ENCODE peak calls at places on chromosomes 6 and 20, in eight cellular contexts. H is fibroblast of villous mesenchyme, A is AG09319, S is astrocyte of the cerebellum, E is cardiac muscle cell, R is choroid plexus epithelial cell, G is esophagus squamous epithelium, W is A549. C is an unnamed sample.

GRCh38 chr6:137808836-137809315 is 58.2 kb upstream of the TNFAIP3 start:
- DNase-seq in H (no peak), A (no peak), S (no peak), E (no peak), R (no peak), G (no peak), W (no peak), C (no peak)

GRCh38 chr20:52864895-52865590 is 107.1 kb upstream of the TSHZ2 start:
- DNase-seq in H (no peak), A (no peak), S (no peak), E (no peak), R (no peak), G (no peak), W (no peak), C (no peak)

GRCh38 chr6:3773696-3774298 is 22.3 kb upstream of the PXDC1 start:
- DNase-seq in H (peak; percentile 41), A (peak; percentile 77), S (no peak), E (peak; percentile 75), R (peak; percentile 70), G (no peak), W (no peak), C (no peak)

GRCh38 chr6:28353981-28354676 is 4.4 kb downstream of the ZKSCAN3 start:
- DNase-seq in H (peak; percentile 20), A (no peak), S (no peak), E (peak; percentile 81), R (peak; percentile 23), G (no peak), W (peak; percentile 60), C (no peak)

GRCh38 chr20:17611540-17612286 is 41.8 kb downstream of the DSTN start:
- DNase-seq in H (peak; percentile 21), A (no peak), S (no peak), E (peak; percentile 40), R (peak; percentile 50), G (no peak), W (no peak), C (no peak)

GRCh38 chr20:36093025-36093803 is 61.3 kb upstream of the EPB41L1 start:
- DNase-seq in H (no peak), A (no peak), S (no peak), E (peak; percentile 59), R (peak; percentile 43), G (peak; percentile 22), W (peak; percentile 82), C (no peak)

GRCh38 chr6:157059781-157060180 is 263.5 kb downstream of the TMEM242 start:
- DNase-seq in H (no peak), A (no peak), S (no peak), E (peak; percentile 44), R (no peak), G (no peak), W (no peak), C (no peak)

GRCh38 chr20:43987531-43987930 is 72.9 kb downstream of the TOX2 start:
- DNase-seq in H (no peak), A (no peak), S (peak; percentile 12), E (no peak), R (no peak), G (no peak), W (no peak), C (no peak)

GRCh38 chr6:134938896-134939295 is 11.0 kb downstream of the ALDH8A1 start:
- DNase-seq in H (no peak), A (no peak), S (no peak), E (no peak), R (no peak), G (no peak), W (no peak), C (no peak)

GRCh38 chr6:155380666-155381332 is 66.5 kb upstream of the TFB1M start:
- DNase-seq in H (no peak), A (no peak), S (no peak), E (no peak), R (no peak), G (no peak), W (no peak), C (no peak)

GRCh38 chr6:44735631-44735963 is 348.1 kb downstream of the CDC5L start:
- DNase-seq in H (peak; percentile 37), A (no peak), S (peak; percentile 13), E (peak; percentile 44), R (peak; percentile 63), G (no peak), W (no peak), C (no peak)

GRCh38 chr6:54846243-54846856 is at the start of gene FAM83B:
- DNase-seq in H (no peak), A (no peak), S (no peak), E (peak; percentile 7), R (no peak), G (no peak), W (no peak), C (no peak)

GRCh38 chr6:148342146-148343027 is at the start of gene SASH1:
- DNase-seq in H (peak; percentile 86), A (no peak), S (peak; percentile 55), E (peak; percentile 82), R (peak; percentile 88), G (no peak), W (peak; percentile 72), C (no peak)

GRCh38 chr6:42342011-42342553 is 109.6 kb downstream of the TRERF1 start:
- DNase-seq in H (no peak), A (no peak), S (no peak), E (no peak), R (no peak), G (no peak), W (no peak), C (no peak)

GRCh38 chr20:51346686-51347485 is 195.6 kb downstream of the NFATC2 start:
- DNase-seq in H (peak; percentile 32), A (no peak), S (no peak), E (no peak), R (peak; percentile 40), G (no peak), W (peak; percentile 83), C (no peak)

GRCh38 chr6:75600694-75601265 is 900 bp upstream of the SENP6 start:
- DNase-seq in H (no peak), A (no peak), S (no peak), E (no peak), R (no peak), G (no peak), W (no peak), C (no peak)

GRCh38 chr6:2782356-2782708 is 17.1 kb downstream of the WRNIP1 start:
- DNase-seq in H (no peak), A (no peak), S (no peak), E (no peak), R (no peak), G (no peak), W (no peak), C (no peak)

GRCh38 chr20:23536601-23537000 is 31.7 kb downstream of the CST9L start:
- DNase-seq in H (no peak), A (no peak), S (no peak), E (no peak), R (no peak), G (no peak), W (no peak), C (no peak)
- TF ChIP-seq CTCF in H (no peak), A (no peak), S (no peak), E (no peak), R (no peak), G (no peak), W (no peak), C (no peak)

DNA sequence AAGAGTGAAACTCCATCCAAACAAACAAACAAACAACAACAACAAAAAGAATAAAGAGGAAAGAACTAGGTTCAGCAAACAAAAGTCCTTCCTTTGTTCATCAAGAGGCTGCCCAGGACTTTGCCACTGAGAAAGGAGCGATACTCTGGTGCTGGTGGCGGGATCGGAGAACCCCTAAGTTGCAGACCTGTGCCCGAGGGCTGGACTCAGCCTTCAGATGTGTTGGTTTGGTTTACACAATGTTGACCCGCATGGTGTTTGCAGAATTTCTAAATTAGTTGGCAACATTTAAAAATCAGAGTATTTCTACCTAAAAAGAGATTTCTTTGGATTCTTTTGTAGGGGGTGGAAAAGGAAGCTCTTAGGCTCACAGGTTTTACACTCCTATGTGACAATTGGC is 42.5 kb downstream of the TRAM2 start:
- DNase-seq in H (no peak), A (no peak), S (no peak), E (no peak), R (no peak), G (no peak), W (no peak), C (no peak)
- TF ChIP-seq CTCF in H (no peak), A (no peak), S (no peak), E (no peak), R (no peak), G (no peak), W (no peak), C (no peak)

GRCh38 chr6:160348552-160349441 is 619 bp downstream of the SLC22A3 start:
- DNase-seq in H (peak; percentile 34), A (no peak), S (peak; percentile 6), E (peak; percentile 51), R (peak; percentile 15), G (no peak), W (peak; percentile 44), C (no peak)
- TF ChIP-seq CTCF in H (peak; percentile 16), A (peak; percentile 21), S (no peak), E (peak; percentile 14), R (no peak), G (no peak), W (no peak), C (no peak)

GRCh38 chr20:46438156-46438750 is 31.8 kb upstream of the ELMO2 start:
- DNase-seq in H (peak; percentile 26), A (no peak), S (peak; percentile 4), E (peak; percentile 61), R (peak; percentile 67), G (no peak), W (peak; percentile 50), C (peak; percentile 38)
- TF ChIP-seq CTCF in H (peak; percentile 50), A (peak; percentile 35), S (peak; percentile 32), E (peak; percentile 48), R (peak; percentile 67), G (no peak), W (peak; percentile 49), C (peak; percentile 65)

GRCh38 chr6:135999393-135999792 is 147.9 kb downstream of the PDE7B start:
- DNase-seq in H (no peak), A (no peak), S (no peak), E (no peak), R (no peak), G (no peak), W (no peak), C (no peak)
- TF ChIP-seq CTCF in H (no peak), A (no peak), S (no peak), E (no peak), R (no peak), G (no peak), W (no peak), C (no peak)

GRCh38 chr6:129498950-129499870 is 210.8 kb downstream of the ARHGAP18 start:
- DNase-seq in H (peak; percentile 72), A (no peak), S (peak; percentile 49), E (peak; percentile 70), R (peak; percentile 72), G (no peak), W (peak; percentile 52), C (no peak)
- TF ChIP-seq CTCF in H (peak; percentile 58), A (peak; percentile 39), S (peak; percentile 33), E (peak; percentile 56), R (peak; percentile 54), G (peak; percentile 31), W (peak; percentile 76), C (peak; percentile 70)